ENCODE peak calls at places on chromosome X, in six cellular contexts. X, F, V, H, O and E are unnamed samples.

GRCh38 chrX:20252392-20253231 is 14.1 kb downstream of the RPS6KA3 start:
- DNase-seq in X (peak), F (peak), V (no peak), H (peak), O (peak), E (peak)

GRCh38 chrX:6226646-6227444 is 1.8 kb downstream of the NLGN4X start:
- DNase-seq in X (peak), F (no peak), V (no peak), H (no peak), O (no peak), E (no peak)

GRCh38 chrX:68077378-68077777 is 355.9 kb downstream of the OPHN1 start:
- DNase-seq in X (no peak), F (no peak), V (no peak), H (no peak), O (no peak), E (no peak)

GRCh38 chrX:20128678-20129077 is 12.0 kb upstream of the MAP7D2 start:
- DNase-seq in X (no peak), F (no peak), V (no peak), H (no peak), O (no peak), E (peak)

GRCh38 chrX:17860811-17861495 is at the start of gene RAI2:
- DNase-seq in X (peak), F (peak), V (no peak), H (no peak), O (no peak), E (no peak)

GRCh38 chrX:33014949-33015348 is 196.4 kb downstream of the DMD start:
- DNase-seq in X (no peak), F (no peak), V (no peak), H (no peak), O (no peak), E (no peak)

GRCh38 chrX:44767308-44767707 is 76.5 kb upstream of the DUSP21 start:
- DNase-seq in X (no peak), F (no peak), V (no peak), H (no peak), O (no peak), E (no peak)

GRCh38 chrX:84715315-84715714 is 213.1 kb upstream of the HDX start:
- DNase-seq in X (no peak), F (no peak), V (no peak), H (no peak), O (no peak), E (no peak)

GRCh38 chrX:39580043-39580442 is 517.7 kb downstream of the BCOR start:
- DNase-seq in X (no peak), F (no peak), V (no peak), H (no peak), O (no peak), E (no peak)

GRCh38 chrX:85379174-85379907 is at the start of gene POF1B:
- DNase-seq in X (peak), F (no peak), V (peak), H (no peak), O (no peak), E (peak)

GRCh38 chrX:32408389-32408788 is 803.0 kb downstream of the DMD start:
- DNase-seq in X (peak), F (no peak), V (no peak), H (peak), O (no peak), E (peak)

GRCh38 chrX:48703642-48704481 is 7.3 kb downstream of the SUV39H1 start:
- DNase-seq in X (no peak), F (no peak), V (no peak), H (peak), O (peak), E (peak)

GRCh38 chrX:31706456-31706855 is 634.6 kb upstream of the FTHL17 start:
- DNase-seq in X (peak), F (no peak), V (no peak), H (no peak), O (no peak), E (no peak)

GRCh38 chrX:121598356-121598755 is 550.9 kb downstream of the GLUD2 start:
- DNase-seq in X (no peak), F (no peak), V (no peak), H (no peak), O (no peak), E (no peak)

GRCh38 chrX:78129714-78130113 is 9.7 kb downstream of the TAF9B start:
- DNase-seq in X (no peak), F (no peak), V (no peak), H (no peak), O (no peak), E (no peak)

GRCh38 chrX:68650491-68650890 is 3.0 kb downstream of the STARD8 start:
- DNase-seq in X (no peak), F (no peak), V (no peak), H (peak), O (peak), E (no peak)

GRCh38 chrX:13716905-13717304 is 17.5 kb downstream of the TRAPPC2 start:
- DNase-seq in X (no peak), F (no peak), V (no peak), H (no peak), O (no peak), E (no peak)

GRCh38 chrX:138964501-138964900 is 253.0 kb upstream of the FGF13 start:
- DNase-seq in X (no peak), F (no peak), V (no peak), H (no peak), O (no peak), E (no peak)

GRCh38 chrX:154734101-154734781 is 16.6 kb downstream of the GAB3 start:
- DNase-seq in X (no peak), F (peak), V (no peak), H (peak), O (peak), E (no peak)

GRCh38 chrX:133254666-133255065 is 36.5 kb upstream of the TFDP3 start:
- DNase-seq in X (no peak), F (no peak), V (no peak), H (peak), O (peak), E (no peak)